ENCODE peak calls at places on chromosomes 6 and 20, in four cellular contexts. T is A549, W is GM12878, X is HepG2. D is an unnamed sample.

GRCh38 chr6:16067568-16067967 is 61.3 kb upstream of the MYLIP start:
- DNase-seq in T (no peak), W (no peak), X (no peak), D (no peak)

GRCh38 chr20:58237318-58238182 is 9.1 kb upstream of the ANKRD60 start:
- DNase-seq in T (no peak), W (no peak), X (no peak), D (no peak)

GRCh38 chr6:158143700-158144099 is 24.4 kb downstream of the SERAC1 start:
- DNase-seq in T (no peak), W (no peak), X (peak), D (peak)

GRCh38 chr20:56689852-56690485 is 60.9 kb downstream of the TFAP2C start:
- DNase-seq in T (no peak), W (no peak), X (no peak), D (no peak)

GRCh38 chr20:42484790-42485365 is 704.8 kb downstream of the PTPRT start:
- DNase-seq in T (no peak), W (no peak), X (no peak), D (no peak)

GRCh38 chr6:105901583-105901982 is 184.6 kb upstream of the PRDM1 start:
- DNase-seq in T (no peak), W (no peak), X (no peak), D (no peak)

GRCh38 chr6:101761124-101761601 is 367.7 kb downstream of the GRIK2 start:
- DNase-seq in T (peak), W (no peak), X (no peak), D (no peak)

GRCh38 chr6:13560651-13561044 is 13.8 kb upstream of the SIRT5 start:
- DNase-seq in T (no peak), W (no peak), X (no peak), D (peak)

GRCh38 chr20:13765299-13765698 is 19.4 kb downstream of the ESF1 start:
- DNase-seq in T (no peak), W (no peak), X (no peak), D (no peak)

GRCh38 chr6:158023597-158023939 is 41.9 kb downstream of the SYNJ2 start:
- DNase-seq in T (no peak), W (no peak), X (peak), D (no peak)

GRCh38 chr20:63572788-63573738 is 976 bp downstream of the HELZ2 start:
- DNase-seq in T (peak), W (no peak), X (peak), D (peak)
- TF ChIP-seq POLR2AphosphoS2 in T (no peak), W (no peak), X (no peak), D (no peak)

GRCh38 chr6:131995924-131996323 is 44.8 kb upstream of the CCN2 start:
- DNase-seq in T (peak), W (no peak), X (no peak), D (no peak)

GRCh38 chr6:131999545-132000146 is 48.5 kb upstream of the CCN2 start:
- DNase-seq in T (no peak), W (no peak), X (no peak), D (no peak)

GRCh38 chr6:132000296-132000695 is 49.1 kb upstream of the CCN2 start:
- DNase-seq in T (no peak), W (no peak), X (no peak), D (no peak)

GRCh38 chr6:131997450-131998153 is 46.4 kb upstream of the CCN2 start:
- DNase-seq in T (no peak), W (no peak), X (peak), D (no peak)

DNA sequence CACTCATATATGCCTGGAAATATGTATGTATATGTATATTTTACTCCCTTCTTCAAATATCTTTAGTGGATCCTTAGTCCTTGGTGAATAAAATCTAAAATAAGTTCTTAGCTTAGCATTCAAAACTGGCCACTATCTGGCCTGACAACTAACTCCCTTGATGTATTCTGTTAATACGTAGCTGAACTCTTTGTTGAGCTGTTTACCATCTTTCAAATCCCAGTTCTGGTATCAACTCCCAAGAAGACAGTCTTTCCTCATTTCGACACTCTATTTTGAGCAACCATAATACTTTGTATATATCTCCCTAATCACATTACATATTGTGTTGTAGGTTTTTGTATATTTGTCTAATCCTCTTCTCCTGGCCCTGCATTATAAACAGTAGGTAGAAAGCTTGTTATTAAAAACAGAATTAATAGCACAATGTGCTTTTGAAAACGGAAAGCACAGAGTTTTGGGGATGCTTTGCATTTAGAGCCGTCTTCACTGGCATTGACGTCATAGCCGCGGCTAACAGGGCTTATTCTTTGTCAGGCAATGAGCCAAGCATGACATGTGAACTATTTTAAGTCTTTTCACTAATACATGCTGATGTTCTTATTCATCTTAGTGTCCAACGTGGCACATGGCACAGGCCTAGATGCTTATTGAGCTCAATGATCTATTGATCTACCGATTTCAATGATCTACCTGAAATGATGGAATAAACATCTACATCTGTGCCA is 47.2 kb upstream of the CCN2 start:
- DNase-seq in T (no peak), W (no peak), X (no peak), D (no peak)
- TF ChIP-seq POLR2AphosphoS2 in T (no peak), W (no peak), X (no peak), D (no peak)

GRCh38 chr6:18507561-18507960 is 120.4 kb downstream of the RNF144B start:
- DNase-seq in T (no peak), W (no peak), X (no peak), D (no peak)
- TF ChIP-seq POLR2AphosphoS2 in T (no peak), W (no peak), X (no peak), D (no peak)

DNA sequence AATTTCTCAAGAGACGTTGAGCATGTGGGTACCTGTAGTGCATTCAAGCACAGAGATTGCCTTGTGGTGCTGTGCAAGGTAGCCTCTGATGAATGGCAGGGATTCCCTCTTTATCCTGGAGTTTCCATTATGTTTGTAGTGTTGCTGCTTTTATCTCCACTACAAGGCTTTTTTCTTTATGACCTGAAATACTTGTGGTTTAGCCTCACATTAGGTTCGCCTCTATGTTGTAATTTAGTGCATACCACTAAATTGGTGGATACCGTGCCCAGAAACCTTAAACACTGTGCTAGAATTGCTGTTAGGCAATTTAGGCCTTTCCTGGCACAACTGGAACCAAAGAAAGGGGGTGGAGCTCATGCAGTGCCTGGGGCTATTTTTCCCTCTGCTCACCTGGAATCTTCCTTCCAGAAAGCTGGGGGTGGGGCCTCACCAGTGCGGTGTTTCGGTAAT is 76.7 kb downstream of the NCOA7 start:
- DNase-seq in T (peak), W (no peak), X (peak), D (no peak)
- TF ChIP-seq POLR2AphosphoS2 in T (no peak), W (no peak), X (no peak), D (no peak)

D was measured in K562.